ENCODE peak calls at places on chromosomes 2 and 18, in nine cellular contexts. One of them, this sample, is unnamed.

GRCh38 chr18:9594782-9595181 is 19.6 kb downstream of the PPP4R1 start:
- DNase-seq in adrenal gland: no peak
- DNase-seq in tibial artery: no peak
- DNase-seq in sigmoid colon: no peak
- DNase-seq in cardiac muscle cell: no peak
- DNase-seq in A549: no peak
- DNase-seq in fibroblast of lung: peak; percentile 21
- DNase-seq in astrocyte: no peak
- DNase-seq in neural progenitor cell: no peak
- DNase-seq in this sample: no peak

GRCh38 chr2:100320547-100321180 is 1.6 kb downstream of the LONRF2 start:
- DNase-seq in adrenal gland: peak; percentile 71
- DNase-seq in tibial artery: no peak
- DNase-seq in sigmoid colon: no peak
- DNase-seq in cardiac muscle cell: no peak
- DNase-seq in A549: peak; percentile 50
- DNase-seq in fibroblast of lung: no peak
- DNase-seq in astrocyte: no peak
- DNase-seq in neural progenitor cell: no peak
- DNase-seq in this sample: no peak

GRCh38 chr2:233479616-233480489 is 86.7 kb downstream of the USP40 start:
- DNase-seq in adrenal gland: no peak
- DNase-seq in tibial artery: no peak
- DNase-seq in sigmoid colon: no peak
- DNase-seq in cardiac muscle cell: no peak
- DNase-seq in A549: no peak
- DNase-seq in fibroblast of lung: no peak
- DNase-seq in astrocyte: no peak
- DNase-seq in neural progenitor cell: no peak
- DNase-seq in this sample: no peak

GRCh38 chr2:26809876-26810577 is 24.2 kb downstream of the CENPA start:
- DNase-seq in adrenal gland: no peak
- DNase-seq in tibial artery: no peak
- DNase-seq in sigmoid colon: no peak
- DNase-seq in cardiac muscle cell: no peak
- DNase-seq in A549: no peak
- DNase-seq in fibroblast of lung: no peak
- DNase-seq in astrocyte: no peak
- DNase-seq in neural progenitor cell: no peak
- DNase-seq in this sample: no peak

GRCh38 chr2:193985272-193985671 is 1671.8 kb upstream of the SLC39A10 start:
- DNase-seq in adrenal gland: no peak
- DNase-seq in tibial artery: no peak
- DNase-seq in sigmoid colon: no peak
- DNase-seq in cardiac muscle cell: no peak
- DNase-seq in A549: no peak
- DNase-seq in fibroblast of lung: no peak
- DNase-seq in astrocyte: no peak
- DNase-seq in neural progenitor cell: no peak
- DNase-seq in this sample: no peak

GRCh38 chr18:26741041-26741440 is 124.5 kb downstream of the AQP4 start:
- DNase-seq in adrenal gland: peak; percentile 60
- DNase-seq in tibial artery: no peak
- DNase-seq in sigmoid colon: no peak
- DNase-seq in cardiac muscle cell: no peak
- DNase-seq in A549: no peak
- DNase-seq in fibroblast of lung: peak; percentile 7
- DNase-seq in astrocyte: no peak
- DNase-seq in neural progenitor cell: no peak
- DNase-seq in this sample: no peak

GRCh38 chr18:63974991-63975390 is 5.1 kb downstream of the SERPINB8 start:
- DNase-seq in adrenal gland: no peak
- DNase-seq in tibial artery: no peak
- DNase-seq in sigmoid colon: no peak
- DNase-seq in cardiac muscle cell: no peak
- DNase-seq in A549: peak; percentile 11
- DNase-seq in fibroblast of lung: peak; percentile 23
- DNase-seq in astrocyte: no peak
- DNase-seq in neural progenitor cell: peak; percentile 21
- DNase-seq in this sample: no peak

GRCh38 chr2:168639501-168639900 is 162.9 kb upstream of the NOSTRIN start:
- DNase-seq in adrenal gland: peak; percentile 43
- DNase-seq in tibial artery: peak; percentile 49
- DNase-seq in sigmoid colon: peak; percentile 96
- DNase-seq in cardiac muscle cell: peak; percentile 90
- DNase-seq in A549: peak; percentile 12
- DNase-seq in fibroblast of lung: peak; percentile 78
- DNase-seq in astrocyte: peak; percentile 68
- DNase-seq in neural progenitor cell: peak; percentile 43
- DNase-seq in this sample: peak; percentile 19

GRCh38 chr18:69951182-69951581 is 3.5 kb upstream of the CD226 start:
- DNase-seq in adrenal gland: no peak
- DNase-seq in tibial artery: no peak
- DNase-seq in sigmoid colon: no peak
- DNase-seq in cardiac muscle cell: no peak
- DNase-seq in A549: no peak
- DNase-seq in fibroblast of lung: peak; percentile 80
- DNase-seq in astrocyte: peak; percentile 70
- DNase-seq in neural progenitor cell: no peak
- DNase-seq in this sample: no peak

GRCh38 chr2:63051795-63052333 is 1.2 kb downstream of the OTX1 start:
- DNase-seq in adrenal gland: no peak
- DNase-seq in tibial artery: no peak
- DNase-seq in sigmoid colon: no peak
- DNase-seq in cardiac muscle cell: no peak
- DNase-seq in A549: no peak
- DNase-seq in fibroblast of lung: no peak
- DNase-seq in astrocyte: no peak
- DNase-seq in neural progenitor cell: peak; percentile 62
- DNase-seq in this sample: no peak

GRCh38 chr2:45729753-45730512 is 78.5 kb downstream of the PRKCE start:
- DNase-seq in adrenal gland: no peak
- DNase-seq in tibial artery: no peak
- DNase-seq in sigmoid colon: no peak
- DNase-seq in cardiac muscle cell: no peak
- DNase-seq in A549: peak; percentile 53
- DNase-seq in fibroblast of lung: no peak
- DNase-seq in astrocyte: no peak
- DNase-seq in neural progenitor cell: peak; percentile 25
- DNase-seq in this sample: no peak

GRCh38 chr2:124339709-124340108 is 314.6 kb downstream of the CNTNAP5 start:
- DNase-seq in adrenal gland: no peak
- DNase-seq in tibial artery: no peak
- DNase-seq in sigmoid colon: no peak
- DNase-seq in cardiac muscle cell: no peak
- DNase-seq in A549: no peak
- DNase-seq in fibroblast of lung: peak; percentile 2
- DNase-seq in astrocyte: no peak
- DNase-seq in neural progenitor cell: no peak
- DNase-seq in this sample: no peak

GRCh38 chr2:238081561-238081960 is 18.6 kb upstream of the ESPNL start:
- DNase-seq in adrenal gland: no peak
- DNase-seq in tibial artery: no peak
- DNase-seq in sigmoid colon: no peak
- DNase-seq in cardiac muscle cell: no peak
- DNase-seq in A549: no peak
- DNase-seq in fibroblast of lung: no peak
- DNase-seq in astrocyte: no peak
- DNase-seq in neural progenitor cell: no peak
- DNase-seq in this sample: no peak

GRCh38 chr2:23589739-23590138 is 204.8 kb downstream of the KLHL29 start:
- DNase-seq in adrenal gland: no peak
- DNase-seq in tibial artery: no peak
- DNase-seq in sigmoid colon: peak; percentile 64
- DNase-seq in cardiac muscle cell: no peak
- DNase-seq in A549: no peak
- DNase-seq in fibroblast of lung: no peak
- DNase-seq in astrocyte: no peak
- DNase-seq in neural progenitor cell: no peak
- DNase-seq in this sample: no peak

GRCh38 chr2:20588918-20589871 is 61.7 kb downstream of the HS1BP3 start:
- DNase-seq in adrenal gland: peak; percentile 4
- DNase-seq in tibial artery: peak; percentile 15
- DNase-seq in sigmoid colon: peak; percentile 60
- DNase-seq in cardiac muscle cell: no peak
- DNase-seq in A549: no peak
- DNase-seq in fibroblast of lung: no peak
- DNase-seq in astrocyte: no peak
- DNase-seq in neural progenitor cell: no peak
- DNase-seq in this sample: no peak

DNA sequence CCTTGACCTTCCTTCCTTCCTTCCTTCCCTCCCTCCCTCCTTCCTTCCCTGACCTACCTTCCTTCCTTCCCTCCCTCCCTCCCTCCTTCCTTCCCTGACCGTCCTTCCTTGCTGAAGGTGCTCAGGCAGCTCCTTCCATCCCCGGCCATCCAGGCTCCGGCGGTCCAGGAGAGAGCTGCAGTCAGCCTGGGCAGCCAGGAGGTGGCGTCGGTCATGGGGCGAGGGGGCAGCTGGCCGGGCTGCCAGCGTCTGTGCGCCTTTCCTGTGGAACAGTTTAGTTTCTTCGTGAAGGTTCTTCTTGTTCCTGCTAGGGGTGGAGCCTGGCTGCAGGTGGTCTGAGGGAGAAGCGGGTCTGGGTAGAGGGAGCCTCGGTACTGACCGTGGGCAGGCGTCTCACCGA is 15.7 kb downstream of the GPR35 start:
- DNase-seq in adrenal gland: peak; percentile 29
- DNase-seq in tibial artery: no peak
- DNase-seq in sigmoid colon: peak; percentile 59
- DNase-seq in cardiac muscle cell: peak; percentile 30
- DNase-seq in A549: peak; percentile 70
- DNase-seq in fibroblast of lung: peak; percentile 6
- DNase-seq in astrocyte: no peak
- DNase-seq in neural progenitor cell: peak; percentile 82
- DNase-seq in this sample: peak; percentile 75
- TF ChIP-seq CTCF in adrenal gland: no peak
- TF ChIP-seq CTCF in tibial artery: no peak
- TF ChIP-seq CTCF in sigmoid colon: no peak
- TF ChIP-seq CTCF in cardiac muscle cell: peak; percentile 37
- TF ChIP-seq CTCF in A549: peak; percentile 45
- TF ChIP-seq CTCF in fibroblast of lung: peak; percentile 43
- TF ChIP-seq CTCF in astrocyte: no peak
- TF ChIP-seq CTCF in neural progenitor cell: peak; percentile 71
- TF ChIP-seq CTCF in this sample: peak; percentile 69

GRCh38 chr2:119691651-119692245 is 12.7 kb downstream of the TMEM177 start:
- DNase-seq in adrenal gland: no peak
- DNase-seq in tibial artery: no peak
- DNase-seq in sigmoid colon: peak; percentile 48
- DNase-seq in cardiac muscle cell: no peak
- DNase-seq in A549: no peak
- DNase-seq in fibroblast of lung: no peak
- DNase-seq in astrocyte: no peak
- DNase-seq in neural progenitor cell: no peak
- DNase-seq in this sample: no peak
- H3K4me1 ChIP-seq in adrenal gland: peaks cover 15% of the 10 kb centered on the region
- H3K4me1 ChIP-seq in tibial artery: no peaks in the 10 kb centered on the region
- H3K4me1 ChIP-seq in sigmoid colon: peaks cover 16% of the 10 kb centered on the region
- H3K4me1 ChIP-seq in cardiac muscle cell: no peaks in the 10 kb centered on the region
- H3K4me1 ChIP-seq in A549: no peaks in the 10 kb centered on the region
- H3K4me1 ChIP-seq in fibroblast of lung: peaks cover 9% of the 10 kb centered on the region
- H3K4me1 ChIP-seq in astrocyte: peaks cover 13% of the 10 kb centered on the region
- H3K4me1 ChIP-seq in neural progenitor cell: peaks cover 7% of the 10 kb centered on the region
- H3K4me1 ChIP-seq in this sample: no peaks in the 10 kb centered on the region

GRCh38 chr2:85231952-85232351 is 95.8 kb downstream of the TGOLN2 start:
- DNase-seq in adrenal gland: no peak
- DNase-seq in tibial artery: no peak
- DNase-seq in sigmoid colon: no peak
- DNase-seq in cardiac muscle cell: no peak
- DNase-seq in A549: no peak
- DNase-seq in fibroblast of lung: no peak
- DNase-seq in astrocyte: no peak
- DNase-seq in neural progenitor cell: peak; percentile 84
- DNase-seq in this sample: no peak

GRCh38 chr2:85230637-85231036 is 97.2 kb downstream of the TGOLN2 start:
- DNase-seq in adrenal gland: no peak
- DNase-seq in tibial artery: no peak
- DNase-seq in sigmoid colon: no peak
- DNase-seq in cardiac muscle cell: no peak
- DNase-seq in A549: no peak
- DNase-seq in fibroblast of lung: no peak
- DNase-seq in astrocyte: no peak
- DNase-seq in neural progenitor cell: no peak
- DNase-seq in this sample: no peak

GRCh38 chr2:85235281-85235680 is 92.5 kb downstream of the TGOLN2 start:
- DNase-seq in adrenal gland: no peak
- DNase-seq in tibial artery: no peak
- DNase-seq in sigmoid colon: no peak
- DNase-seq in cardiac muscle cell: no peak
- DNase-seq in A549: no peak
- DNase-seq in fibroblast of lung: no peak
- DNase-seq in astrocyte: no peak
- DNase-seq in neural progenitor cell: no peak
- DNase-seq in this sample: no peak

GRCh38 chr2:85234879-85235278 is 92.9 kb downstream of the TGOLN2 start:
- DNase-seq in adrenal gland: no peak
- DNase-seq in tibial artery: no peak
- DNase-seq in sigmoid colon: no peak
- DNase-seq in cardiac muscle cell: peak; percentile 67
- DNase-seq in A549: no peak
- DNase-seq in fibroblast of lung: no peak
- DNase-seq in astrocyte: no peak
- DNase-seq in neural progenitor cell: peak; percentile 96
- DNase-seq in this sample: no peak

GRCh38 chr2:85231242-85231805 is 96.5 kb downstream of the TGOLN2 start:
- DNase-seq in adrenal gland: no peak
- DNase-seq in tibial artery: no peak
- DNase-seq in sigmoid colon: no peak
- DNase-seq in cardiac muscle cell: no peak
- DNase-seq in A549: no peak
- DNase-seq in fibroblast of lung: no peak
- DNase-seq in astrocyte: no peak
- DNase-seq in neural progenitor cell: peak; percentile 50
- DNase-seq in this sample: no peak
- TF ChIP-seq CTCF in adrenal gland: no peak
- TF ChIP-seq CTCF in tibial artery: no peak
- TF ChIP-seq CTCF in sigmoid colon: no peak
- TF ChIP-seq CTCF in cardiac muscle cell: no peak
- TF ChIP-seq CTCF in A549: no peak
- TF ChIP-seq CTCF in fibroblast of lung: no peak
- TF ChIP-seq CTCF in astrocyte: no peak
- TF ChIP-seq CTCF in neural progenitor cell: peak; percentile 29
- TF ChIP-seq CTCF in this sample: no peak

DNA sequence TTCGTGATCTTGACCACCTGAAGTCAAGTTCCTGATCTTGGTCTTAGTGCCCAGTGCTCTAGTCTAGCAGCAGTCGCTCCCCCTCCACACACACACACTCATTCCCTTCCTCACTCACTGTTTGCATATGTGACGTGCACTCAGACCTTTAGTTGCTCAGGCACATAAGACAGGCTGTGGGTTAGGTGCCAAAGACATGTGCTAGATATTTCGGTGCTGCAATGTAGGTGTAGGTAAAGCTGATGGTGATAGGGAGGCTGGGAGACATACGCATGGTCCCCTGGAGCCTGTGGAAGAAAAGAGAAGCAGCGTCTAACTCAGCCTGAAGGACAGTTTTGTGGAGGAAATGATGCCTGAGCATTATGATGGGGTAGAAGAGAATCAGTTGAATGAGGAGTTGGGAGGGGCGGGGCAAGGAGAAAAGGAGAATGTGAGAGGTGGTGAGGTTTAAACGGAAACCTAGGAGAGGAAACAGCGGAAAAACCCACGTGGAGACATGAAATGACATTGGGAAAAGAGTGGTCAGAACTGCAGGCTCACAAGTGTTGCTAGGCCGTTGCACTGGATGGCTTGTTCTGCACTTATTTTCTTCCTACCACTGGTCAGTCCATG is 3.9 kb downstream of the TTC39C start:
- DNase-seq in adrenal gland: no peak
- DNase-seq in tibial artery: no peak
- DNase-seq in sigmoid colon: no peak
- DNase-seq in cardiac muscle cell: no peak
- DNase-seq in A549: no peak
- DNase-seq in fibroblast of lung: no peak
- DNase-seq in astrocyte: no peak
- DNase-seq in neural progenitor cell: no peak
- DNase-seq in this sample: no peak
- H3K4me1 ChIP-seq in adrenal gland: peaks cover 30% of the 10 kb centered on the region
- H3K4me1 ChIP-seq in tibial artery: peaks cover 4% of the 10 kb centered on the region
- H3K4me1 ChIP-seq in sigmoid colon: no peaks in the 10 kb centered on the region
- H3K4me1 ChIP-seq in cardiac muscle cell: peaks cover 7% of the 10 kb centered on the region
- H3K4me1 ChIP-seq in A549: peaks cover 18% of the 10 kb centered on the region
- H3K4me1 ChIP-seq in fibroblast of lung: peaks cover 2% of the 10 kb centered on the region
- H3K4me1 ChIP-seq in astrocyte: peaks cover 17% of the 10 kb centered on the region
- H3K4me1 ChIP-seq in neural progenitor cell: peaks cover 7% of the 10 kb centered on the region
- H3K4me1 ChIP-seq in this sample: no peaks in the 10 kb centered on the region

This sample was measured in BE2C.